ENCODE peak calls at places on chromosomes 13 and 19, in ten cellular contexts. G, Y, B, R, E, A, V, T, D and U are unnamed samples.

GRCh38 chr19:45311640-45312039 is 11.0 kb downstream of the CKM start:
- DNase-seq in G (no peak), Y (no peak), B (no peak), R (no peak), E (no peak), A (no peak), V (no peak), T (no peak), D (no peak), U (no peak)

GRCh38 chr19:55287361-55288079 is 3.7 kb downstream of the BRSK1 start:
- DNase-seq in G (no peak), Y (no peak), B (no peak), R (no peak), E (peak; percentile 90), A (no peak), V (no peak), T (no peak), D (peak; percentile 93), U (peak; percentile 89)

GRCh38 chr13:28181413-28181812 is 43.1 kb downstream of the PAN3 start:
- DNase-seq in G (no peak), Y (no peak), B (peak; percentile 68), R (no peak), E (no peak), A (no peak), V (no peak), T (no peak), D (no peak), U (no peak)

GRCh38 chr13:112876305-112877000 is 92.6 kb upstream of the MCF2L start:
- DNase-seq in G (no peak), Y (no peak), B (no peak), R (no peak), E (no peak), A (no peak), V (no peak), T (no peak), D (no peak), U (no peak)

GRCh38 chr13:44007451-44007850 is 127.7 kb downstream of the LACC1 start:
- DNase-seq in G (no peak), Y (no peak), B (no peak), R (no peak), E (no peak), A (no peak), V (no peak), T (no peak), D (no peak), U (no peak)

GRCh38 chr19:51660975-51661600 is 14.5 kb upstream of the SIGLEC14 start:
- DNase-seq in G (no peak), Y (peak; percentile 10), B (peak; percentile 29), R (peak; percentile 71), E (peak; percentile 84), A (peak; percentile 84), V (peak; percentile 55), T (no peak), D (peak; percentile 90), U (peak; percentile 79)

GRCh38 chr13:52141299-52141698 is 12.4 kb upstream of the NEK5 start:
- DNase-seq in G (no peak), Y (no peak), B (no peak), R (no peak), E (no peak), A (no peak), V (no peak), T (no peak), D (no peak), U (no peak)

GRCh38 chr13:73070451-73070850 is 11.6 kb downstream of the KLF5 start:
- DNase-seq in G (no peak), Y (no peak), B (no peak), R (no peak), E (no peak), A (no peak), V (no peak), T (no peak), D (no peak), U (no peak)

GRCh38 chr19:29255912-29256311 is 43.0 kb upstream of the UQCRFS1 start:
- DNase-seq in G (no peak), Y (no peak), B (no peak), R (no peak), E (no peak), A (no peak), V (no peak), T (no peak), D (no peak), U (no peak)

GRCh38 chr19:2532252-2533071 is 56.5 kb downstream of the GADD45B start:
- DNase-seq in G (no peak), Y (no peak), B (peak; percentile 60), R (peak; percentile 87), E (no peak), A (no peak), V (no peak), T (no peak), D (no peak), U (no peak)

GRCh38 chr13:31122143-31122542 is 39.6 kb downstream of the HSPH1 start:
- DNase-seq in G (no peak), Y (no peak), B (no peak), R (no peak), E (no peak), A (no peak), V (no peak), T (no peak), D (no peak), U (no peak)

GRCh38 chr13:105410602-105411001 is 1124.9 kb downstream of the EFNB2 start:
- DNase-seq in G (no peak), Y (no peak), B (no peak), R (peak; percentile 10), E (peak; percentile 37), A (peak; percentile 70), V (no peak), T (no peak), D (peak; percentile 56), U (no peak)

GRCh38 chr13:110574161-110574560 is 12.6 kb upstream of the RAB20 start:
- DNase-seq in G (no peak), Y (no peak), B (no peak), R (no peak), E (no peak), A (no peak), V (no peak), T (no peak), D (no peak), U (no peak)

GRCh38 chr13:46165485-46166220 is 16.3 kb downstream of the LCP1 start:
- DNase-seq in G (no peak), Y (no peak), B (no peak), R (no peak), E (no peak), A (peak; percentile 71), V (no peak), T (no peak), D (no peak), U (no peak)

GRCh38 chr13:106596287-106596937 is 28.5 kb upstream of the ARGLU1 start:
- DNase-seq in G (no peak), Y (no peak), B (no peak), R (no peak), E (peak; percentile 44), A (no peak), V (no peak), T (no peak), D (no peak), U (no peak)

GRCh38 chr19:2041686-2042484 is 9.2 kb downstream of the MKNK2 start:
- DNase-seq in G (peak; percentile 98), Y (peak; percentile 99), B (peak; percentile 99), R (peak; percentile 86), E (peak; percentile 97), A (peak; percentile 100), V (peak; percentile 53), T (peak; percentile 91), D (peak; percentile 95), U (peak; percentile 97)

GRCh38 chr19:4870025-4870700 is 2.7 kb upstream of the PLIN3 start:
- DNase-seq in G (no peak), Y (no peak), B (peak; percentile 90), R (peak; percentile 93), E (no peak), A (no peak), V (no peak), T (no peak), D (no peak), U (no peak)

GRCh38 chr13:113049521-113049941 is 56.1 kb upstream of the F7 start:
- DNase-seq in G (no peak), Y (no peak), B (no peak), R (no peak), E (peak; percentile 79), A (no peak), V (no peak), T (no peak), D (peak; percentile 58), U (no peak)

GRCh38 chr13:105035092-105035491 is 1500.4 kb downstream of the EFNB2 start:
- DNase-seq in G (no peak), Y (no peak), B (no peak), R (no peak), E (no peak), A (no peak), V (no peak), T (no peak), D (no peak), U (no peak)

GRCh38 chr19:40612831-40613668 is 11.9 kb downstream of the LTBP4 start:
- DNase-seq in G (no peak), Y (peak; percentile 65), B (peak; percentile 90), R (no peak), E (no peak), A (peak; percentile 93), V (no peak), T (peak; percentile 60), D (no peak), U (no peak)

GRCh38 chr13:24270639-24271131 is 38.7 kb upstream of the C1QTNF9 start:
- DNase-seq in G (no peak), Y (peak; percentile 43), B (no peak), R (no peak), E (peak; percentile 75), A (peak; percentile 89), V (no peak), T (no peak), D (peak; percentile 91), U (peak; percentile 56)

GRCh38 chr13:67549331-67549730 is 319.2 kb upstream of the PCDH9 start:
- DNase-seq in G (no peak), Y (no peak), B (no peak), R (peak; percentile 1), E (no peak), A (no peak), V (no peak), T (no peak), D (no peak), U (no peak)

GRCh38 chr19:34217952-34218817 is 36.2 kb upstream of the GARRE1 start:
- DNase-seq in G (peak; percentile 27), Y (peak; percentile 38), B (peak; percentile 44), R (peak; percentile 63), E (no peak), A (peak; percentile 86), V (peak; percentile 91), T (peak; percentile 35), D (peak; percentile 36), U (no peak)

GRCh38 chr19:11446652-11447301 is 11.3 kb downstream of the PRKCSH start:
- DNase-seq in G (no peak), Y (peak; percentile 12), B (no peak), R (no peak), E (peak; percentile 82), A (peak; percentile 82), V (no peak), T (no peak), D (peak; percentile 90), U (no peak)

GRCh38 chr19:4811328-4812131 is 20.0 kb downstream of the TICAM1 start:
- DNase-seq in G (peak; percentile 78), Y (peak; percentile 70), B (peak; percentile 42), R (peak; percentile 37), E (peak; percentile 75), A (peak; percentile 97), V (no peak), T (peak; percentile 18), D (peak; percentile 74), U (peak; percentile 47)

GRCh38 chr13:32330438-32330837 is 15.1 kb downstream of the BRCA2 start:
- DNase-seq in G (no peak), Y (no peak), B (peak; percentile 18), R (peak; percentile 71), E (no peak), A (no peak), V (no peak), T (no peak), D (no peak), U (no peak)

GRCh38 chr19:17673937-17674799 is 14.0 kb downstream of the UNC13A start:
- DNase-seq in G (no peak), Y (no peak), B (no peak), R (no peak), E (peak; percentile 40), A (no peak), V (no peak), T (no peak), D (peak; percentile 16), U (no peak)

GRCh38 chr13:37995052-37995451 is 125.5 kb upstream of the TRPC4 start:
- DNase-seq in G (no peak), Y (no peak), B (no peak), R (no peak), E (no peak), A (no peak), V (peak; percentile 7), T (no peak), D (peak; percentile 31), U (no peak)